ENCODE peak calls at places on chromosome 3, in nine cellular contexts. M is colonic mucosa; A is body of pancreas; G is AG04450; H is IMR-90; L is PC-3; Q is CD8-positive, alpha-beta memory T cell; Z is astrocyte; X is psoas muscle. D is an unnamed sample.

GRCh38 chr3:166484470-166484869 is 647.2 kb upstream of the BCHE start:
- DNase-seq in L (no peak), Q (no peak), X (no peak), A (no peak), Z (no peak), H (no peak), G (no peak), M (no peak), D (no peak)

GRCh38 chr3:197550489-197550888 is 5.3 kb downstream of the BDH1 start:
- DNase-seq in H (no peak), A (no peak), G (no peak), Z (no peak), L (no peak), M (no peak), Q (no peak), X (no peak), D (no peak)

GRCh38 chr3:155110996-155111901 is 31.1 kb downstream of the MME start:
- DNase-seq in Q (no peak), Z (no peak), G (no peak), X (no peak), A (no peak), H (no peak), M (no peak), L (no peak), D (no peak)

GRCh38 chr3:65433480-65433879 is 605.2 kb downstream of the MAGI1 start:
- DNase-seq in X (no peak), A (no peak), M (no peak), H (no peak), Z (no peak), Q (no peak), G (no peak), L (no peak), D (no peak)

GRCh38 chr3:182902236-182902635 is 78.1 kb downstream of the DCUN1D1 start:
- DNase-seq in L (no peak), H (no peak), Z (no peak), M (no peak), X (no peak), G (no peak), A (no peak), Q (no peak), D (no peak)

GRCh38 chr3:31534036-31534435 is 1.3 kb downstream of the STT3B start:
- DNase-seq in M (peak; percentile 30), Z (peak; percentile 10), X (no peak), Q (no peak), G (no peak), H (peak; percentile 17), A (no peak), L (peak; percentile 37), D (no peak)

GRCh38 chr3:107220538-107220937 is 156.7 kb upstream of the CCDC54 start:
- DNase-seq in M (no peak), Q (no peak), Z (no peak), G (no peak), L (no peak), A (no peak), X (no peak), H (no peak), D (no peak)

GRCh38 chr3:150610785-150611184 is 7.7 kb downstream of the SELENOT start:
- DNase-seq in X (no peak), L (no peak), M (no peak), G (no peak), A (no peak), Q (no peak), Z (no peak), H (no peak), D (no peak)

GRCh38 chr3:37308247-37308646 is 133.9 kb upstream of the LRRFIP2 start:
- DNase-seq in Q (no peak), X (no peak), G (no peak), L (peak; percentile 66), Z (no peak), H (peak; percentile 27), M (no peak), A (no peak), D (no peak)

GRCh38 chr3:134430950-134431445 is 54.8 kb downstream of the ANAPC13 start:
- DNase-seq in Z (peak; percentile 55), H (peak; percentile 78), M (no peak), G (no peak), A (no peak), Q (no peak), X (no peak), L (no peak), D (no peak)

GRCh38 chr3:39103791-39104552 is 3.5 kb downstream of the GORASP1 start:
- DNase-seq in M (no peak), Z (no peak), A (no peak), Q (no peak), G (no peak), L (no peak), H (no peak), X (no peak), D (no peak)

GRCh38 chr3:103136621-103137020 is 701.8 kb downstream of the ZPLD1 start:
- DNase-seq in G (no peak), L (no peak), M (no peak), A (no peak), H (no peak), Q (no peak), X (no peak), Z (no peak), D (no peak)

GRCh38 chr3:16177962-16178627 is 3.6 kb downstream of the GALNT15 start:
- DNase-seq in L (peak; percentile 84), Q (peak; percentile 59), Z (peak; percentile 80), M (peak; percentile 77), H (peak; percentile 86), X (peak; percentile 92), A (peak; percentile 77), G (peak; percentile 76), D (peak; percentile 29)

GRCh38 chr3:159416854-159417253 is 571.8 kb upstream of the IL12A start:
- DNase-seq in H (peak; percentile 45), Z (peak; percentile 91), A (no peak), G (peak; percentile 7), M (no peak), Q (no peak), X (no peak), L (peak; percentile 13), D (no peak)

GRCh38 chr3:127964053-127964452 is 49.0 kb downstream of the KBTBD12 start:
- DNase-seq in A (no peak), M (no peak), Q (no peak), Z (peak; percentile 16), X (no peak), G (no peak), L (peak; percentile 18), H (peak; percentile 7), D (no peak)

GRCh38 chr3:116154389-116154788 is 290.9 kb downstream of the LSAMP start:
- DNase-seq in Q (no peak), L (no peak), G (no peak), A (no peak), X (no peak), H (no peak), M (no peak), Z (no peak), D (no peak)

GRCh38 chr3:38036906-38037305 is 2.1 kb upstream of the DLEC1 start:
- DNase-seq in H (no peak), G (no peak), Q (no peak), L (no peak), M (no peak), X (no peak), Z (no peak), A (no peak), D (no peak)

GRCh38 chr3:196975349-196975748 is 6.7 kb upstream of the PIGZ start:
- DNase-seq in X (no peak), G (no peak), L (no peak), M (no peak), A (no peak), Z (no peak), H (no peak), Q (no peak), D (no peak)

GRCh38 chr3:115436767-115437301 is 186.5 kb upstream of the GAP43 start:
- DNase-seq in A (no peak), M (no peak), L (peak; percentile 80), X (no peak), Q (no peak), G (peak; percentile 66), Z (peak; percentile 96), H (peak; percentile 93), D (peak; percentile 2)

GRCh38 chr3:119207512-119207875 is 33.2 kb downstream of the B4GALT4 start:
- DNase-seq in H (no peak), G (no peak), Z (no peak), Q (no peak), X (no peak), M (no peak), L (no peak), A (no peak), D (no peak)
- H3K27ac ChIP-seq in H (peak overlapping the region; percentile 37), G (no peak overlapping the region), Z (no peak overlapping the region), Q (no peak overlapping the region), X (no peak overlapping the region), M (no peak overlapping the region), L (no peak overlapping the region), A (peak overlapping the region; percentile 54), D (no peak overlapping the region)

GRCh38 chr3:184687363-184688049 is 24.4 kb downstream of the MAGEF1 start:
- DNase-seq in G (no peak), A (no peak), Z (no peak), Q (no peak), M (peak; percentile 49), L (no peak), H (no peak), X (peak; percentile 76), D (no peak)
- H3K27ac ChIP-seq in G (peak overlapping the region; percentile 31), A (no peak overlapping the region), Z (no peak overlapping the region), Q (no peak overlapping the region), M (peak overlapping the region; percentile 44), L (no peak overlapping the region), H (peak overlapping the region; percentile 98), X (peak overlapping the region; percentile 56), D (no peak overlapping the region)

DNA sequence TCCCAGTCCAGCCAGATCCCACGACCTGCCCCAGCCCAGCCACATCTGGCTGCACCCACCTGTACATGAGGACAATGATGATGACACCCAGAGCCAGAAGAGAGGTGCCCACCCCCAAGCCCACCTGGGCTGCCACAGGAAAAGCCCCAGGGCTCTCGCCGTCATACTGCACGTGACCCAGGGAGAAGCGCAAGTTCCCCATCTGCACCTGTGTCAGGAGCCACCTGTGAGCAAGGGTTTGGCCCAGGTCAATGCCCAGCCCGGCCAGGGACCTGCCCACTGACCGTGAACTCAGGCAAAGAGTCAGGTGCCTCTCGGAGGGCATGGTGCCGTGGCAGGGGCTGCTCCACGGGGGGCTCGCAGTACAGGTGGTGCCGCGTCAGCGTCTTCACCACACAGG is 16.3 kb downstream of the PLXNB1 start:
- DNase-seq in L (no peak), Q (no peak), H (no peak), A (no peak), G (no peak), Z (no peak), X (peak; percentile 49), M (no peak), D (no peak)
- H3K27ac ChIP-seq in L (no peak overlapping the region), Q (no peak overlapping the region), H (no peak overlapping the region), A (no peak overlapping the region), G (no peak overlapping the region), Z (no peak overlapping the region), X (no peak overlapping the region), M (no peak overlapping the region), D (peak overlapping the region; percentile 69)

DNA sequence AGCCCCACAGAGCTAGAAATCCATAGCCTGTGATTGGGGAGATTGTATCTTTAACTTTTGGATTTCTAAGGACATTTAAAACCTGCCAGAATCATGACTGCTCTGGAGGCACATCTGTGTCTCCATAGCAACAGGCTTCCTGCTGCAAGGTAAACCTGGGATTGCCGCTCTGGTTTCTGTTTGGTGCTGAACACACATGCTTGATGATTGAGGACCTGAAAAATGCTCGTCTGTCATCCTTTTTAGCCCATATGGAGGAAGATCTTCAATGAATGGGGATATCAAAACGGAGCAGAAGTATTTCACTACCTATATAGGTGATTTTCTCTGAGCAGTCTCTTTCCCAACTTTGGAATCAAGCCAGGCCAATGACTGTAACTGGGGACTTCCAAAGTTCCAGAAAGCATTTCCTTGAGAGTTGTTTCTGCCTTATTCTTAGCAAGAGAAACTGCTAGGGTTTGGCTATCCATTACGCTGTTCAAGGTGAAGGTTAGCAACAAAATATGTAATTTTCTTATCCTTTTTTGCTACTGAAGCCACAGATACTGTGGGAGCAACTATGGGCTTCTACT is 96.5 kb upstream of the TNIK start:
- DNase-seq in M (no peak), Q (no peak), L (peak; percentile 30), Z (peak; percentile 20), G (no peak), A (no peak), H (peak; percentile 18), X (no peak), D (no peak)
- H3K27ac ChIP-seq in M (no peak overlapping the region), Q (no peak overlapping the region), L (no peak overlapping the region), Z (no peak overlapping the region), G (no peak overlapping the region), A (no peak overlapping the region), H (no peak overlapping the region), X (no peak overlapping the region), D (no peak overlapping the region)